ENCODE peak calls at places on chromosome 1, in nine cellular contexts. D is sigmoid colon, F is HL-60, N is MM.1S, C is WERI-Rb-1, T is astrocyte of the cerebellum, H is cardiac fibroblast, P is lower leg skin, S is choroid plexus epithelial cell. J is an unnamed sample.
A peak's percentile ranks its signal among the peaks of the same experiment; 100 is the strongest.

GRCh38 chr1:156608036-156608674 is 6.9 kb upstream of the GPATCH4 start:
- DNase-seq in H (peak; percentile 83), C (peak; percentile 88), P (peak; percentile 53), D (peak; percentile 80), F (peak; percentile 61), N (peak; percentile 92), S (peak; percentile 86), T (peak; percentile 49), J (no peak)

GRCh38 chr1:44485229-44485932 is 80.3 kb downstream of the RNF220 start:
- DNase-seq in S (peak; percentile 87), C (no peak), T (peak; percentile 37), H (peak; percentile 98), P (no peak), N (no peak), F (peak; percentile 58), D (no peak), J (no peak)

GRCh38 chr1:240946926-240947325 is 335.0 kb upstream of the GREM2 start:
- DNase-seq in T (peak; percentile 28), C (peak; percentile 74), H (peak; percentile 69), N (peak; percentile 58), P (no peak), F (no peak), S (peak; percentile 60), D (no peak), J (no peak)

GRCh38 chr1:47587891-47588582 is 150.2 kb downstream of the FOXD2 start:
- DNase-seq in P (no peak), S (peak; percentile 30), D (no peak), T (no peak), H (no peak), C (no peak), F (no peak), N (no peak), J (no peak)

GRCh38 chr1:198699167-198700015 is 60.6 kb downstream of the PTPRC start:
- DNase-seq in C (peak; percentile 84), D (no peak), S (peak; percentile 56), H (peak; percentile 46), N (no peak), P (no peak), T (no peak), F (no peak), J (no peak)

GRCh38 chr1:20361805-20362381 is 71.2 kb downstream of the VWA5B1 start:
- DNase-seq in D (no peak), S (peak; percentile 37), C (peak; percentile 78), F (no peak), H (peak; percentile 64), P (peak; percentile 26), N (no peak), T (peak; percentile 29), J (no peak)

GRCh38 chr1:219322766-219323165 is 149.1 kb downstream of the LYPLAL1 start:
- DNase-seq in F (no peak), N (no peak), T (no peak), D (no peak), H (no peak), C (no peak), P (no peak), S (peak; percentile 59), J (no peak)

GRCh38 chr1:233327938-233328660 is 575 bp downstream of the MAP3K21 start:
- DNase-seq in H (no peak), N (peak; percentile 62), D (no peak), S (no peak), T (no peak), P (no peak), C (peak; percentile 39), F (no peak), J (no peak)

GRCh38 chr1:37482004-37482785 is 7.8 kb downstream of the ZC3H12A start:
- DNase-seq in C (no peak), D (no peak), P (no peak), F (no peak), S (no peak), H (no peak), T (no peak), N (no peak), J (no peak)

GRCh38 chr1:78619803-78620579 is at the start of gene IFI44L:
- DNase-seq in D (no peak), N (peak; percentile 87), T (peak; percentile 18), H (peak; percentile 88), F (no peak), S (peak; percentile 76), P (peak; percentile 23), C (peak; percentile 42), J (peak; percentile 15)

GRCh38 chr1:220894025-220894923 is 15.0 kb downstream of the HLX start:
- DNase-seq in D (peak; percentile 75), C (no peak), N (no peak), S (no peak), T (no peak), P (no peak), H (no peak), F (no peak), J (no peak)

GRCh38 chr1:202158810-202159533 is 1.4 kb downstream of the PTPN7 start:
- DNase-seq in H (no peak), T (no peak), N (peak; percentile 75), S (no peak), P (no peak), F (peak; percentile 68), D (no peak), C (peak; percentile 42), J (no peak)

GRCh38 chr1:66464802-66465201 is 69.2 kb upstream of the SGIP1 start:
- DNase-seq in P (no peak), S (peak; percentile 97), H (peak; percentile 100), N (no peak), D (no peak), T (peak; percentile 31), C (no peak), F (no peak), J (peak; percentile 98)

GRCh38 chr1:28112388-28113311 is 24.2 kb upstream of the EYA3 start:
- DNase-seq in P (peak; percentile 47), D (no peak), H (peak; percentile 82), F (peak; percentile 98), C (peak; percentile 20), N (peak; percentile 27), S (peak; percentile 46), T (no peak), J (no peak)

GRCh38 chr1:107936498-107937481 is 28.2 kb downstream of the VAV3 start:
- DNase-seq in F (peak; percentile 62), T (peak; percentile 97), H (peak; percentile 90), C (no peak), P (peak; percentile 63), D (peak; percentile 60), N (peak; percentile 66), S (peak; percentile 82), J (peak; percentile 76)

GRCh38 chr1:149995927-149996326 is 14.6 kb downstream of the OTUD7B start:
- DNase-seq in D (no peak), P (no peak), C (no peak), F (no peak), S (peak; percentile 47), T (peak; percentile 43), N (no peak), H (peak; percentile 85), J (no peak)

GRCh38 chr1:53330819-53331218 is 2.9 kb upstream of the LRP8 start:
- DNase-seq in S (no peak), T (no peak), D (peak; percentile 51), N (no peak), H (no peak), P (no peak), C (no peak), F (no peak), J (no peak)

GRCh38 chr1:93977546-93977945 is 68.3 kb upstream of the GCLM start:
- DNase-seq in N (no peak), D (no peak), T (no peak), P (no peak), S (peak; percentile 35), C (no peak), F (no peak), H (peak; percentile 89), J (no peak)

GRCh38 chr1:168607872-168608428 is 31.5 kb downstream of the XCL1 start:
- DNase-seq in H (no peak), S (no peak), N (no peak), P (no peak), T (no peak), C (no peak), D (no peak), F (no peak), J (no peak)

GRCh38 chr1:13482600-13482999 is 31.2 kb downstream of the LRRC38 start:
- DNase-seq in D (no peak), T (no peak), C (no peak), S (no peak), P (no peak), H (no peak), F (no peak), N (no peak), J (no peak)

GRCh38 chr1:13483946-13484345 is 29.9 kb downstream of the LRRC38 start:
- DNase-seq in N (no peak), P (no peak), F (no peak), D (no peak), H (no peak), C (no peak), S (no peak), T (no peak), J (no peak)

GRCh38 chr1:13478687-13479086 is 35.1 kb downstream of the LRRC38 start:
- DNase-seq in T (no peak), H (peak; percentile 5), C (no peak), D (no peak), S (no peak), N (no peak), P (no peak), F (no peak), J (no peak)

GRCh38 chr1:13479171-13479856 is 34.5 kb downstream of the LRRC38 start:
- DNase-seq in F (no peak), C (no peak), S (no peak), P (no peak), D (no peak), T (no peak), H (no peak), N (no peak), J (no peak)
- H3K4me3 ChIP-seq in F (no peak overlapping the region), C (no peak overlapping the region), S (no peak overlapping the region), P (no peak overlapping the region), D (no peak overlapping the region), T (no peak overlapping the region), H (no peak overlapping the region), N (no peak overlapping the region), J (no peak overlapping the region)

DNA sequence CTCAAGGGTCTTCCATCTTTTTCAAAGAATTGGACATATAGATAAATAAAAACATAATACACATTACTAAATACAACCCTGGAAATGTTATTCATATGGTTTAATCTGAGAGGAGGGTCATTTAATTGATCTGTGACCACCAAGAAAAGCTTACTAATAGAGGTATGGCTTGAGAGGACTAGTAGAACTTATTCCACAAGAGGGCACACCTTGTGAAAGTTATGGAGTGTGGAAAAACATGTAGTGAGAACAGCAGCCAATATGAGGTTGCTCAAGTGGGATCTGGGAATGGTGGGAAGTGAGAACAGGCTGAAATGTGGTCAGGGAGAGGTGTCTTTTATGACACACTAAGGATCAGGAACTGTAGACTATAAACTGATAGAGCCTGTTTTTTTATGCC is 973.5 kb upstream of the B3GALT2 start:
- DNase-seq in S (no peak), F (no peak), D (no peak), P (no peak), C (no peak), N (no peak), T (no peak), H (no peak), J (no peak)
- TF ChIP-seq CTCF in S (peak; percentile 22), F (no peak), D (no peak), P (no peak), C (peak; percentile 29), N (peak; percentile 17), T (no peak), H (no peak), J (peak; percentile 14)

GRCh38 chr1:15620890-15621682 is 3.8 kb downstream of the DDI2 start:
- DNase-seq in H (no peak), T (no peak), P (no peak), S (no peak), N (no peak), C (no peak), D (no peak), F (no peak), J (no peak)
- H3K4me3 ChIP-seq in H (no peak overlapping the region), T (no peak overlapping the region), P (no peak overlapping the region), S (no peak overlapping the region), N (no peak overlapping the region), C (no peak overlapping the region), D (no peak overlapping the region), F (no peak overlapping the region), J (no peak overlapping the region)

GRCh38 chr1:11285883-11286734 is 13.1 kb downstream of the UBIAD1 start:
- DNase-seq in S (peak; percentile 69), F (no peak), H (peak; percentile 46), N (no peak), D (no peak), T (no peak), C (no peak), P (no peak), J (no peak)
- TF ChIP-seq CTCF in S (peak; percentile 44), F (no peak), H (peak; percentile 19), N (peak; percentile 16), D (no peak), T (peak; percentile 33), C (peak; percentile 42), P (no peak), J (peak; percentile 32)